ENCODE peak calls at places on chromosomes 5 and 9, in four cellular contexts. W is MG63, Y is Daoy, Q is GM20000. L is an unnamed sample.
A peak's percentile ranks its signal among the peaks of the same experiment; 100 is the strongest.

GRCh38 chr9:82604947-82605656 is 457.8 kb downstream of the RASEF start:
- DNase-seq in Y (no peak), W (peak; percentile 18), Q (no peak), L (peak; percentile 18)

GRCh38 chr5:52786391-52786790 is 1.3 kb upstream of the ITGA1 start:
- DNase-seq in W (no peak), Y (no peak), Q (no peak), L (no peak)

GRCh38 chr9:124852121-124852828 is 985 bp upstream of the WDR38 start:
- DNase-seq in Y (no peak), Q (no peak), W (no peak), L (no peak)

GRCh38 chr9:77673912-77674791 is 26.0 kb upstream of the GNA14 start:
- DNase-seq in Y (no peak), Q (no peak), W (no peak), L (no peak)

GRCh38 chr5:32172908-32173393 is 1.2 kb downstream of the GOLPH3 start:
- DNase-seq in Q (peak; percentile 42), W (no peak), Y (no peak), L (no peak)

GRCh38 chr5:173765030-173765644 is 123.0 kb upstream of the CPEB4 start:
- DNase-seq in W (no peak), Y (no peak), Q (no peak), L (no peak)

GRCh38 chr5:36531401-36531800 is 75.0 kb upstream of the SLC1A3 start:
- DNase-seq in Y (no peak), Q (no peak), W (no peak), L (no peak)

GRCh38 chr5:132868754-132869153 is 2.3 kb downstream of the UQCRQ start:
- DNase-seq in Y (no peak), W (no peak), Q (no peak), L (no peak)

GRCh38 chr5:72106922-72107873 is at the start of gene MAP1B:
- DNase-seq in Y (peak; percentile 86), Q (peak; percentile 49), W (peak; percentile 83), L (peak; percentile 64)

GRCh38 chr9:86500667-86501435 is 146.6 kb upstream of the TUT7 start:
- DNase-seq in Q (no peak), Y (peak; percentile 79), W (peak; percentile 52), L (peak; percentile 27)

GRCh38 chr9:91039835-91040140 is 238.2 kb downstream of the SYK start:
- DNase-seq in Y (no peak), Q (no peak), W (no peak), L (no peak)

GRCh38 chr5:44388504-44389409 is 463 bp downstream of the FGF10 start:
- DNase-seq in Y (no peak), Q (no peak), W (peak; percentile 54), L (no peak)

GRCh38 chr5:175710361-175710760 is 52.5 kb downstream of the HRH2 start:
- DNase-seq in W (no peak), Q (no peak), Y (no peak), L (no peak)

GRCh38 chr5:140855772-140856674 is at the start of gene PCDHA10:
- DNase-seq in Y (peak; percentile 73), Q (no peak), W (no peak), L (no peak)

GRCh38 chr9:93299418-93300174 is 115.7 kb downstream of the WNK2 start:
- DNase-seq in Y (no peak), Q (peak; percentile 18), W (no peak), L (no peak)

GRCh38 chr9:97501177-97501971 is at the start of gene TMOD1:
- DNase-seq in Q (peak; percentile 98), W (peak; percentile 66), Y (peak; percentile 86), L (peak; percentile 34)

GRCh38 chr5:55303238-55303690 is 4.2 kb downstream of the DHX29 start:
- DNase-seq in W (peak; percentile 77), Q (no peak), Y (peak; percentile 55), L (peak; percentile 8)

GRCh38 chr5:1480217-1480616 is 35.0 kb upstream of the SLC6A3 start:
- DNase-seq in Y (peak; percentile 20), W (no peak), Q (no peak), L (no peak)

GRCh38 chr9:134863941-134864820 is 16.4 kb upstream of the FCN2 start:
- DNase-seq in Q (no peak), W (peak; percentile 81), Y (no peak), L (peak; percentile 45)

GRCh38 chr5:128537999-128538248 is at the start of gene FBN2:
- DNase-seq in W (no peak), Q (no peak), Y (no peak), L (no peak)

L was measured in H4.